ENCODE peak calls at places on chromosomes 4 and X, in four cellular contexts. P is lung microvascular endothelial cell; W is EL; B is stimulated activated CD4-positive, alpha-beta T cell treated with anti-CD3 and anti-CD28 coated beads, Interleukin-1b, Interleukin-23, amount 100 ng/mL, for 1 hour. J is an unnamed sample.

GRCh38 chr4:138182838-138183426 is 59.2 kb downstream of the SLC7A11 start:
- DNase-seq in P (peak), W (peak), B (no peak), J (peak)

GRCh38 chr4:174538123-174538875 is 16.0 kb upstream of the HPGD start:
- DNase-seq in P (no peak), W (no peak), B (no peak), J (no peak)

GRCh38 chrX:10172867-10173266 is 16.1 kb downstream of the CLCN4 start:
- DNase-seq in P (no peak), W (no peak), B (no peak), J (no peak)

GRCh38 chrX:133868687-133869086 is 116.7 kb downstream of the GPC3 start:
- DNase-seq in P (no peak), W (no peak), B (no peak), J (no peak)

GRCh38 chrX:101136235-101136634 is 38.2 kb downstream of the CENPI start:
- DNase-seq in P (no peak), W (peak), B (no peak), J (no peak)

GRCh38 chr4:168486961-168487820 is 6.9 kb upstream of the DDX60L start:
- DNase-seq in P (peak), W (peak), B (no peak), J (no peak)

GRCh38 chr4:47490550-47490949 is 5.5 kb downstream of the ATP10D start:
- DNase-seq in P (peak), W (peak), B (no peak), J (peak)

GRCh38 chrX:13007519-13008188 is 32.7 kb downstream of the TMSB4X start:
- DNase-seq in P (no peak), W (peak), B (no peak), J (peak)

GRCh38 chr4:1384675-1385372 is 21.4 kb downstream of the NKX1-1 start:
- DNase-seq in P (no peak), W (no peak), B (no peak), J (no peak)

GRCh38 chr4:169037491-169037890 is 27.4 kb upstream of the CBR4 start:
- DNase-seq in P (no peak), W (no peak), B (no peak), J (no peak)

GRCh38 chrX:16160729-16161128 is 6.6 kb upstream of the MAGEB17 start:
- DNase-seq in P (peak), W (peak), B (no peak), J (peak)

GRCh38 chr4:132218406-132218805 is 930.7 kb upstream of the PCDH10 start:
- DNase-seq in P (no peak), W (no peak), B (no peak), J (no peak)

GRCh38 chr4:61445374-61446063 is 245.4 kb downstream of the ADGRL3 start:
- DNase-seq in P (no peak), W (no peak), B (no peak), J (no peak)

GRCh38 chr4:154489558-154490260 is 1.9 kb downstream of the DCHS2 start:
- DNase-seq in P (no peak), W (no peak), B (no peak), J (no peak)

GRCh38 chr4:170388255-170388654 is 298.5 kb upstream of the AADAT start:
- DNase-seq in P (no peak), W (peak), B (no peak), J (no peak)

GRCh38 chr4:120132935-120133334 is 66.3 kb upstream of the MAD2L1 start:
- DNase-seq in P (no peak), W (no peak), B (no peak), J (no peak)

GRCh38 chr4:79078339-79078738 is 139.1 kb upstream of the PAQR3 start:
- DNase-seq in P (no peak), W (no peak), B (no peak), J (no peak)

GRCh38 chrX:153606503-153606902 is 7.6 kb upstream of the CCNQ start:
- DNase-seq in P (no peak), W (no peak), B (no peak), J (no peak)

GRCh38 chr4:161496-162284 is 37.4 kb downstream of the ZNF718 start:
- DNase-seq in P (no peak), W (no peak), B (no peak), J (no peak)

GRCh38 chr4:41873380-41874295 is 61.6 kb upstream of the TMEM33 start:
- DNase-seq in P (no peak), W (no peak), B (no peak), J (no peak)